ENCODE peak calls at places on chromosomes 7 and 10, in four cellular contexts. D is GM12878, H is IMR-90, X is H1. F is an unnamed sample.

GRCh38 chr7:65265959-65266519 is 107.6 kb upstream of the ZNF92 start:
- DNase-seq in X (no peak), D (no peak), H (no peak), F (no peak)

GRCh38 chr7:76513817-76514799 is 3.8 kb downstream of the UPK3B start:
- DNase-seq in X (no peak), H (no peak), D (no peak), F (no peak)

GRCh38 chr7:30906014-30906413 is 5.6 kb upstream of the AQP1 start:
- DNase-seq in D (no peak), X (no peak), H (no peak), F (no peak)

GRCh38 chr7:151813445-151813844 is 63.5 kb downstream of the PRKAG2 start:
- DNase-seq in H (no peak), D (no peak), X (no peak), F (no peak)

GRCh38 chr7:101606176-101606923 is 22.7 kb downstream of the MYL10 start:
- DNase-seq in H (no peak), D (no peak), X (no peak), F (no peak)

GRCh38 chr10:88565072-88565471 is 18.0 kb downstream of the RNLS start:
- DNase-seq in H (peak; percentile 61), X (no peak), D (no peak), F (no peak)

GRCh38 chr10:368579-369255 is 233.5 kb downstream of the ZMYND11 start:
- DNase-seq in H (no peak), X (no peak), D (no peak), F (no peak)

GRCh38 chr10:80174641-80175395 is 30.5 kb downstream of the ANXA11 start:
- DNase-seq in X (no peak), H (no peak), D (no peak), F (no peak)

GRCh38 chr7:109844362-109844761 is 1246.6 kb upstream of the LRRN3 start:
- DNase-seq in D (no peak), H (peak; percentile 14), X (no peak), F (no peak)

GRCh38 chr10:74190494-74190893 is 39.5 kb downstream of the ADK start:
- DNase-seq in H (peak; percentile 4), D (no peak), X (no peak), F (no peak)

GRCh38 chr7:143391462-143392404 is 10.6 kb downstream of the ZYX start:
- DNase-seq in X (no peak), H (peak; percentile 85), D (no peak), F (peak; percentile 20)

GRCh38 chr7:55019691-55020480 is 1.1 kb downstream of the EGFR start:
- DNase-seq in H (no peak), D (no peak), X (no peak), F (no peak)

GRCh38 chr10:100006241-100006886 is 3.4 kb downstream of the DNMBP start:
- DNase-seq in X (no peak), D (peak; percentile 55), H (peak; percentile 97), F (peak; percentile 30)

GRCh38 chr7:38451840-38452239 is 178.4 kb upstream of the TARP start:
- DNase-seq in X (no peak), D (no peak), H (peak; percentile 62), F (peak; percentile 12)

GRCh38 chr7:84492128-84492527 is 297.5 kb upstream of the SEMA3A start:
- DNase-seq in H (no peak), X (no peak), D (no peak), F (no peak)

GRCh38 chr7:84492565-84493034 is 298.0 kb upstream of the SEMA3A start:
- DNase-seq in H (no peak), X (no peak), D (no peak), F (no peak)

GRCh38 chr7:84490661-84491060 is 296.1 kb upstream of the SEMA3A start:
- DNase-seq in D (no peak), X (no peak), H (no peak), F (peak; percentile 12)
- TF ChIP-seq CHD1 in D (no peak), X (no peak), H (no peak), F (no peak)

GRCh38 chr10:122514045-122514840 is 46.3 kb upstream of the DMBT1 start:
- DNase-seq in D (no peak), H (peak; percentile 55), X (no peak), F (no peak)

GRCh38 chr10:122516733-122517132 is 43.8 kb upstream of the DMBT1 start:
- DNase-seq in X (no peak), D (no peak), H (no peak), F (no peak)

GRCh38 chr10:122513053-122513452 is 47.5 kb upstream of the DMBT1 start:
- DNase-seq in X (no peak), D (no peak), H (no peak), F (no peak)

GRCh38 chr10:122515022-122515424 is 45.5 kb upstream of the DMBT1 start:
- DNase-seq in X (no peak), H (no peak), D (no peak), F (no peak)

DNA sequence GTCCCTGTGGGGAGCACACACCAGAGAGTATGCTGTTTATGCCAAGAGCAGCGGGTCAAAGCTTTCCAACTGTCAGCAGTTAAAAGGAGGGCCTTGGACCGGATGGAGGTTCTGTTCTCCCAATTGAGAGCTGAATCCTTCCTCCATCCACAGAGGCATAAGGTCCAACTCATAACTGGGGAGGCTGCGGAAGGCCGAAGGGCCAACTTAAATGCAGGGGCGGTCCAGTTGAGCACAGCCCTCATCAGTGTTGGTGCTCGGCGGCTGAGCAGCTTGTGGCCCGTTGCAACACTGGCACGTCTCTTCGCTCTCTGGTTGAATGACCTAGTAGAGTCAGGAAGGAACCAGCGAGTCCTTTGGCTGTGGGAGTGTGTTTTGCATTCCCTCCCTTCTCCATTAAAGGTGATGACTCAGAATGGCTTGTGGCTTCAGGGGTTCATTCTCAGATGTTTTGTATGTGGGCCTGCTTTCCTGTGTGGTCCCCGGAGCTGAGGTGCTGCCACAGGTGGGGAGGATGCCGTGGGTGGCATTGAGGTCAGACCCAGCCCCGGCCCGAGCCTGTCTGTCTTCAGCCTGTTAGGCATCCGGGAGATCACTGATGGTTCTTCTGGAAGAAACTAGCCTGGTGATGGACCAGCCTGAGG is 44.8 kb upstream of the DMBT1 start:
- DNase-seq in X (no peak), D (no peak), H (peak; percentile 35), F (no peak)
- TF ChIP-seq CHD1 in X (no peak), D (no peak), H (no peak), F (no peak)

GRCh38 chr10:44051091-44051490 is 333.8 kb downstream of the CXCL12 start:
- DNase-seq in X (no peak), D (no peak), H (no peak), F (no peak)
- TF ChIP-seq CHD1 in X (no peak), D (no peak), H (no peak), F (no peak)

GRCh38 chr7:158991824-158992621 is 135.7 kb downstream of the DYNC2I1 start:
- DNase-seq in H (no peak), D (no peak), X (no peak), F (no peak)
- TF ChIP-seq CHD1 in H (no peak), D (no peak), X (no peak), F (no peak)

GRCh38 chr7:153022796-153023592 is 263.4 kb downstream of the ACTR3B start:
- DNase-seq in D (no peak), X (no peak), H (no peak), F (no peak)

GRCh38 chr7:153027210-153027609 is 267.7 kb downstream of the ACTR3B start:
- DNase-seq in D (no peak), H (no peak), X (no peak), F (no peak)

GRCh38 chr7:153030976-153031375 is 271.4 kb downstream of the ACTR3B start:
- DNase-seq in D (no peak), H (no peak), X (no peak), F (no peak)

GRCh38 chr7:153027904-153028303 is 268.4 kb downstream of the ACTR3B start:
- DNase-seq in D (no peak), H (no peak), X (no peak), F (no peak)
- TF ChIP-seq CHD1 in D (no peak), H (no peak), X (no peak), F (no peak)

GRCh38 chr7:140347218-140347617 is 51.1 kb downstream of the SLC37A3 start:
- DNase-seq in X (no peak), H (no peak), D (no peak), F (no peak)

GRCh38 chr7:140345426-140345825 is 52.9 kb downstream of the SLC37A3 start:
- DNase-seq in X (no peak), H (no peak), D (no peak), F (no peak)

GRCh38 chr7:140348161-140348849 is 50.0 kb downstream of the SLC37A3 start:
- DNase-seq in X (no peak), H (peak; percentile 65), D (no peak), F (no peak)

GRCh38 chr7:140342732-140343514 is 55.4 kb downstream of the SLC37A3 start:
- DNase-seq in D (no peak), H (peak; percentile 63), X (no peak), F (peak; percentile 69)
- TF ChIP-seq CHD1 in D (no peak), H (no peak), X (no peak), F (no peak)